ENCODE peak calls at places on chromosomes 4 and X, in nine cellular contexts. E is right atrium auricular region; R is CD8-positive, alpha-beta T cell; I is BJ; Q is testis; T is AG09309; B is tibial nerve; P is GM20000; M is lower lobe of right lung. D is an unnamed sample.

GRCh38 chr4:73891739-73892405 is 22.7 kb downstream of the CXCL1 start:
- DNase-seq in T (peak), B (no peak), Q (no peak), E (no peak), R (no peak), I (peak), M (no peak), P (no peak), D (no peak)

GRCh38 chr4:99457676-99458075 is 22.5 kb upstream of the ADH7 start:
- DNase-seq in M (no peak), R (no peak), P (no peak), B (no peak), I (no peak), E (no peak), Q (no peak), T (no peak), D (no peak)

GRCh38 chr4:22458112-22458511 is 57.8 kb downstream of the ADGRA3 start:
- DNase-seq in R (no peak), E (no peak), B (no peak), M (no peak), T (no peak), Q (no peak), P (no peak), I (no peak), D (no peak)

GRCh38 chrX:72062890-72063289 is 68.8 kb downstream of the RTL5 start:
- DNase-seq in B (peak), M (no peak), P (no peak), E (peak), I (no peak), T (no peak), Q (peak), R (no peak), D (no peak)

GRCh38 chr4:141329174-141329569 is 108.5 kb downstream of the ZNF330 start:
- DNase-seq in M (no peak), I (peak), T (peak), Q (no peak), R (no peak), E (no peak), P (no peak), B (peak), D (no peak)

GRCh38 chr4:169207436-169208089 is 63.2 kb downstream of the SH3RF1 start:
- DNase-seq in P (no peak), M (no peak), I (no peak), B (no peak), Q (no peak), T (no peak), R (no peak), E (no peak), D (no peak)

GRCh38 chr4:110808371-110808878 is 185.5 kb upstream of the PITX2 start:
- DNase-seq in R (no peak), E (no peak), P (no peak), B (no peak), Q (no peak), M (no peak), T (no peak), I (no peak), D (no peak)

GRCh38 chr4:16692493-16692892 is 206.0 kb downstream of the LDB2 start:
- DNase-seq in B (no peak), R (no peak), P (no peak), Q (no peak), E (no peak), T (peak), M (no peak), I (no peak), D (no peak)

GRCh38 chrX:11470231-11470630 is 177.0 kb downstream of the AMELX start:
- DNase-seq in P (no peak), Q (no peak), M (no peak), R (no peak), I (peak), E (no peak), B (no peak), T (peak), D (no peak)

GRCh38 chr4:11624370-11624769 is 195.7 kb upstream of the HS3ST1 start:
- DNase-seq in M (no peak), T (no peak), E (no peak), I (no peak), R (no peak), B (no peak), Q (no peak), P (no peak), D (no peak)

GRCh38 chrX:81120270-81120935 is 81.3 kb downstream of the HMGN5 start:
- DNase-seq in R (no peak), T (no peak), M (no peak), B (no peak), P (no peak), I (no peak), E (no peak), Q (no peak), D (no peak)

GRCh38 chr4:98505991-98506390 is 152.4 kb downstream of the TSPAN5 start:
- DNase-seq in P (no peak), I (no peak), B (no peak), M (no peak), T (no peak), E (no peak), R (no peak), Q (no peak), D (no peak)

GRCh38 chr4:52780206-52780605 is 29.0 kb upstream of the ERVMER34-1 start:
- DNase-seq in M (no peak), P (no peak), I (peak), B (no peak), Q (no peak), E (no peak), R (no peak), T (peak), D (no peak)

GRCh38 chr4:34720563-34720962 is 1523.8 kb downstream of the ARAP2 start:
- DNase-seq in I (no peak), Q (no peak), B (no peak), T (peak), E (no peak), R (no peak), P (peak), M (no peak), D (no peak)

GRCh38 chr4:76486588-76487276 is 51.7 kb downstream of the SHROOM3 start:
- DNase-seq in E (no peak), B (no peak), M (no peak), P (no peak), R (no peak), I (no peak), Q (no peak), T (no peak), D (no peak)

GRCh38 chr4:100359433-100359832 is 158.4 kb downstream of the EMCN start:
- DNase-seq in M (no peak), R (no peak), P (no peak), E (no peak), T (no peak), Q (no peak), B (no peak), I (no peak), D (no peak)

GRCh38 chrX:12548746-12549145 is 242.5 kb upstream of the PRPS2 start:
- DNase-seq in P (peak), R (no peak), T (no peak), B (no peak), I (no peak), E (no peak), M (no peak), Q (peak), D (no peak)

GRCh38 chrX:39195156-39195555 is 393.9 kb downstream of the MID1IP1 start:
- DNase-seq in Q (no peak), P (no peak), T (no peak), R (no peak), B (no peak), I (no peak), E (no peak), M (no peak), D (no peak)

GRCh38 chr4:15040916-15041463 is 38.7 kb downstream of the CPEB2 start:
- DNase-seq in P (no peak), M (no peak), T (no peak), I (no peak), E (no peak), R (no peak), B (no peak), Q (no peak), D (no peak)

GRCh38 chrX:131331152-131331551 is 42.0 kb upstream of the IGSF1 start:
- DNase-seq in Q (no peak), B (no peak), T (no peak), I (no peak), E (no peak), P (no peak), R (no peak), M (no peak), D (no peak)

GRCh38 chr4:133150643-133151300 is 1.7 kb downstream of the PCDH10 start:
- DNase-seq in E (no peak), R (no peak), Q (no peak), I (no peak), M (no peak), T (no peak), P (peak), B (no peak), D (peak)

GRCh38 chr4:159205462-159205861 is 102.6 kb downstream of the RAPGEF2 start:
- DNase-seq in M (no peak), B (no peak), P (no peak), I (no peak), R (no peak), Q (no peak), T (no peak), E (no peak), D (no peak)

GRCh38 chr4:3514221-3514780 is 17.9 kb downstream of the LRPAP1 start:
- DNase-seq in B (no peak), M (peak), T (no peak), I (no peak), E (no peak), P (no peak), Q (no peak), R (no peak), D (no peak)

GRCh38 chr4:79650217-79650616 is 242.2 kb upstream of the GK2 start:
- DNase-seq in T (no peak), M (no peak), B (no peak), Q (no peak), I (no peak), P (no peak), R (no peak), E (no peak), D (no peak)

GRCh38 chr4:168648929-168649328 is 152.1 kb downstream of the PALLD start:
- DNase-seq in M (no peak), T (no peak), P (no peak), E (no peak), Q (no peak), R (no peak), I (no peak), B (no peak), D (no peak)

GRCh38 chr4:116925900-116926457 is 159.4 kb downstream of the TRAM1L1 start:
- DNase-seq in M (peak), R (no peak), Q (peak), B (no peak), E (no peak), I (no peak), P (no peak), T (no peak), D (peak)

GRCh38 chr4:54107951-54108740 is 8.2 kb downstream of the GSX2 start:
- DNase-seq in E (no peak), B (no peak), T (no peak), R (no peak), M (no peak), P (no peak), I (no peak), Q (no peak), D (no peak)

GRCh38 chrX:12994321-12994720 is 19.4 kb downstream of the TMSB4X start:
- DNase-seq in T (no peak), E (no peak), I (no peak), P (no peak), R (no peak), B (no peak), Q (no peak), M (no peak), D (no peak)

GRCh38 chr4:13642163-13642562 is 14.6 kb upstream of the BOD1L1 start:
- DNase-seq in B (no peak), I (no peak), Q (no peak), M (no peak), E (no peak), T (no peak), P (no peak), R (no peak), D (no peak)

GRCh38 chrX:153816821-153817220 is 13.5 kb downstream of the PDZD4 start:
- DNase-seq in R (peak), T (no peak), I (no peak), B (no peak), M (no peak), P (no peak), Q (no peak), E (no peak), D (no peak)

GRCh38 chrX:1244164-1245076 is 24.2 kb upstream of the CSF2RA start:
- DNase-seq in P (no peak), T (no peak), B (no peak), M (no peak), E (no peak), I (no peak), R (no peak), Q (no peak), D (no peak)

GRCh38 chr4:180827610-180828009 is 1415.6 kb upstream of the TENM3 start:
- DNase-seq in I (no peak), P (no peak), Q (no peak), B (no peak), E (no peak), M (no peak), R (no peak), T (no peak), D (no peak)

GRCh38 chrX:115490814-115491213 is 70.2 kb upstream of the PLS3 start:
- DNase-seq in I (no peak), Q (no peak), E (no peak), P (no peak), T (no peak), R (no peak), B (no peak), M (no peak), D (no peak)

GRCh38 chrX:96692911-96693310 is 8.3 kb downstream of the DIAPH2 start:
- DNase-seq in P (no peak), R (no peak), I (no peak), T (no peak), B (no peak), M (no peak), Q (no peak), E (no peak), D (no peak)

GRCh38 chr4:159413252-159413941 is 310.5 kb downstream of the RAPGEF2 start:
- DNase-seq in B (no peak), Q (no peak), I (no peak), P (no peak), T (no peak), M (no peak), E (no peak), R (no peak), D (no peak)

GRCh38 chr4:103778221-103778620 is 58.4 kb upstream of the TACR3 start:
- DNase-seq in Q (no peak), I (no peak), E (no peak), B (no peak), P (no peak), T (no peak), R (no peak), M (no peak), D (no peak)

GRCh38 chrX:134537179-134537945 is 77.4 kb downstream of the HPRT1 start:
- DNase-seq in I (peak), Q (no peak), M (no peak), E (no peak), T (no peak), B (no peak), R (no peak), P (no peak), D (no peak)

GRCh38 chr4:127307996-127308395 is 324.8 kb upstream of the INTU start:
- DNase-seq in T (no peak), E (no peak), I (no peak), B (no peak), M (no peak), P (no peak), R (no peak), Q (no peak), D (no peak)

GRCh38 chrX:150683112-150683511 is 10.1 kb upstream of the MTMR1 start:
- DNase-seq in B (no peak), Q (no peak), I (no peak), E (no peak), R (no peak), M (no peak), P (no peak), T (no peak), D (no peak)

GRCh38 chrX:150683536-150684146 is 9.6 kb upstream of the MTMR1 start:
- DNase-seq in R (no peak), E (no peak), B (no peak), M (no peak), T (no peak), Q (no peak), P (peak), I (no peak), D (no peak)

DNA sequence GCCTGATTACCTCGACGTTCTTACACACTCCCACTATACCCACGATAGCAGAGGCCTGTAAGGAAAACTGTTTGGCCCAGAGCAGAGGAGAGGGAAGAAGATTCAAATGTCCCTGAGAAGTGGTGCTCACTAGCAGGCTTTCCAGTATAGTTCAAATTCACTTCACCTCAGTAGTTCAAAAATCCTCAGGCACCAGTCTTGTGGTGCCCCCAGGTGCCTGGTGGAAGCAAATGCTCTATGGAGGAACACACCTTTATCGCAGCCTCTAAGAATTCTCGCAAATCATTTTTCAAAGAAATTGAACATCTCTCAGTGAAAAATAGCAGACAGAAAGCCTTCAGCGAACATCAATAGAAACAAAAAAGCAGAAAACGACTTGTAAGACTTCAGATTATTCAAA is 12.2 kb upstream of the MTMR1 start:
- DNase-seq in E (no peak), T (no peak), I (no peak), R (no peak), Q (peak), M (no peak), P (no peak), B (no peak), D (no peak)
- TF ChIP-seq CTCF in E (peak), T (peak), I (peak), R (no peak), Q (peak), M (no peak), P (peak), B (no peak), D (peak)

GRCh38 chrX:110671068-110671803 is 124.4 kb downstream of the CHRDL1 start:
- DNase-seq in Q (no peak), M (no peak), E (no peak), I (no peak), T (no peak), R (no peak), P (no peak), B (no peak), D (no peak)

GRCh38 chrX:110669572-110669971 is 126.0 kb downstream of the CHRDL1 start:
- DNase-seq in P (no peak), Q (no peak), E (no peak), B (no peak), I (no peak), T (no peak), R (no peak), M (no peak), D (no peak)

GRCh38 chrX:110665223-110665622 is 130.4 kb downstream of the CHRDL1 start:
- DNase-seq in I (no peak), Q (no peak), B (no peak), T (no peak), E (no peak), M (no peak), P (no peak), R (no peak), D (no peak)

GRCh38 chrX:110667706-110668105 is 127.9 kb downstream of the CHRDL1 start:
- DNase-seq in T (no peak), M (no peak), P (no peak), I (no peak), E (no peak), R (no peak), B (no peak), Q (no peak), D (no peak)

GRCh38 chrX:110665636-110666035 is 130.0 kb downstream of the CHRDL1 start:
- DNase-seq in B (peak), I (no peak), R (no peak), M (peak), P (no peak), E (no peak), T (peak), Q (peak), D (no peak)
- TF ChIP-seq CTCF in B (peak), I (peak), R (no peak), M (peak), P (peak), E (peak), T (peak), Q (peak), D (peak)

DNA sequence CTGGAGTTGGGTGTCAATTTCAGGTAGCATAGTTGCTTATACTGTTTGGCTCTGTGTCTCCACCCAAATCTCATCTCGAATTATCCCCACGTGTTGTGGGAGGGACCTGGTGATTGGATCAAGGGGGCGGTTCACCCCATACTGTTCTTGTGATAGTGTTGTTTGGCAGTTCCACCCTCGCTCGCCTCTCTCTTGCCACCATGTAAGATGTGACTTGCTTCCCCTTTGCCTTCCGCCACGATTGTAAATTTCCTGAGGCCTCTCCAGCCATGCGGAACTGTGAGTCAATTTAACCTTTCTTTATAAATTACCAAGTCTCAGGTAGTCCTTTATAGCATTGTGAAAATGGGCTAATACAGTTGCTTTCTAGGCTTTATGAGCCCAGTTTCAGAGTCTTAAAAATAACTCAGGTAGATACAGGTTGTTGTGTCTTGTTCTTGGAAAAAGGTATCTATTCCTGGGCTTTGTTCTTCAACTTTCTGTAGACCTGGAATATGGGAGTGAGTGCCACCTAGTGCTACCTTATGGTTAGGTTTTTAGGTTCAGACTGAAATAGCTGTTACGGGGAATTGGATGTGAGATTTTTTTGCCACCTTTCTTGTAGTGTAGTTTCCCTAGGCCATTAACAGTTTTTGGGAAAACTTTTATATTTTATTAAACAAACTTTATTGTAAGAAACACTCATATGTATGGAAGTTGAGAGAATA is 15.6 kb downstream of the PGK1 start:
- DNase-seq in M (no peak), R (no peak), B (no peak), P (no peak), T (no peak), Q (no peak), E (no peak), I (no peak), D (no peak)
- TF ChIP-seq CTCF in M (no peak), R (no peak), B (no peak), P (no peak), T (peak), Q (no peak), E (no peak), I (peak), D (peak)

DNA sequence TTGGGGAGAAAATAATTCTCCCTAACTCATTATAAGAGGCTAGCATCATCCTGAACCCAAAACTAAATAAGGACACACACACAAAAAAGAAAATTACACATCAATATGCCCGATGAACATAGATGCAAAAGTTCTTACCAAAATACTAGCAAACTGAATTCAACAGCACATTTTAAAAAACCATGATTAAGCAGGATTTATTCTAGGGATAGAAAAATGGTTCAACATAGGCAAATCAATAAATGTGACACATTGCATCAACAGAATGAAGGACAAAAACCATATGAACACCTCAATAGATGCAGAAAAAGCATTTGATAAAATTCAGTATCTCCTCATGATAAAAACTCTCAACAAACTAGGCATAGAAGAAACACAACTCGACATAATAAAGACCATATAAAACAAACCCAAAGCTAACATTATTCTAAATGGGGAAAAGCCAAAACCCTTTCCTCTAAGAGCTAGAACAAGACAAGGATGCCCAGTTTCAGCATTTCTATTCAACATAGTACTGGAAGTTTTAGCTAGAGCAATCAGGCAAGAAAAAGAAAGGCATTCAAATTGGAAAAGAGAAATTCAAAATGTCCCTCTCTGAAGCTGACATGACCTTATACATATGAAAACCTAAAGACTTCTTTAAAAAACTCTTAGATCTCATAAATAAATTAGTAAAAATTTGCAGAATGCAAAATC is 200.9 kb downstream of the NKX6-1 start:
- DNase-seq in E (no peak), P (no peak), M (no peak), B (no peak), T (no peak), I (no peak), R (no peak), Q (no peak), D (no peak)
- TF ChIP-seq CTCF in E (no peak), P (no peak), M (no peak), B (no peak), T (no peak), I (no peak), R (no peak), Q (no peak), D (no peak)